ENCODE peak calls at places on chromosome 15, in ten cellular contexts. E is IMR-90, Y is AG09319, C is OCI-LY7, X is HL-60, D is neural crest cell, M is GM13977, P is nephron progenitor cell, B is WERI-Rb-1, U is GM13976. T is an unnamed sample.

GRCh38 chr15:81940467-81941451 is 105.1 kb downstream of the MEX3B start:
- DNase-seq in E (peak), Y (no peak), C (no peak), X (no peak), D (no peak), M (no peak), P (no peak), B (no peak), U (no peak), T (peak)

GRCh38 chr15:64574220-64574994 is 114.0 kb downstream of the ZNF609 start:
- DNase-seq in E (peak), Y (no peak), C (no peak), X (no peak), D (no peak), M (no peak), P (no peak), B (peak), U (no peak), T (peak)

GRCh38 chr15:100958326-100959065 is 39.3 kb downstream of the LRRK1 start:
- DNase-seq in E (peak), Y (no peak), C (no peak), X (no peak), D (no peak), M (no peak), P (no peak), B (no peak), U (no peak), T (peak)

GRCh38 chr15:57537072-57537471 is 54.6 kb upstream of the MYZAP start:
- DNase-seq in E (peak), Y (peak), C (no peak), X (no peak), D (no peak), M (no peak), P (no peak), B (no peak), U (no peak), T (peak)

GRCh38 chr15:83039206-83039605 is 27.8 kb upstream of the C15orf40 start:
- DNase-seq in E (no peak), Y (no peak), C (no peak), X (no peak), D (no peak), M (no peak), P (no peak), B (no peak), U (no peak), T (no peak)

GRCh38 chr15:92510163-92510882 is 116.6 kb downstream of the ST8SIA2 start:
- DNase-seq in E (no peak), Y (no peak), C (no peak), X (no peak), D (no peak), M (no peak), P (no peak), B (no peak), U (no peak), T (no peak)

GRCh38 chr15:58065445-58066041 is at the start of gene ALDH1A2:
- DNase-seq in E (no peak), Y (no peak), C (no peak), X (no peak), D (peak), M (no peak), P (peak), B (peak), U (peak), T (peak)

GRCh38 chr15:29090617-29091466 is 178.8 kb downstream of the NSMCE3 start:
- DNase-seq in E (peak), Y (no peak), C (peak), X (peak), D (peak), M (no peak), P (peak), B (peak), U (peak), T (peak)

GRCh38 chr15:60476713-60477112 is 2.2 kb downstream of the ICE2 start:
- DNase-seq in E (peak), Y (no peak), C (no peak), X (no peak), D (no peak), M (no peak), P (no peak), B (no peak), U (no peak), T (peak)

GRCh38 chr15:75551076-75551475 is 28.0 kb downstream of the PTPN9 start:
- DNase-seq in E (no peak), Y (no peak), C (no peak), X (peak), D (no peak), M (no peak), P (no peak), B (no peak), U (no peak), T (no peak)

GRCh38 chr15:67903708-67904107 is 63.9 kb upstream of the RNU6-1 start:
- DNase-seq in E (no peak), Y (no peak), C (no peak), X (no peak), D (no peak), M (no peak), P (no peak), B (no peak), U (no peak), T (no peak)

GRCh38 chr15:67907175-67907723 is 67.4 kb upstream of the RNU6-1 start:
- DNase-seq in E (no peak), Y (no peak), C (no peak), X (no peak), D (no peak), M (no peak), P (no peak), B (no peak), U (no peak), T (no peak)

GRCh38 chr15:67905628-67906027 is 65.8 kb upstream of the RNU6-1 start:
- DNase-seq in E (no peak), Y (no peak), C (no peak), X (no peak), D (no peak), M (no peak), P (no peak), B (no peak), U (no peak), T (no peak)

GRCh38 chr15:67908756-67909155 is 68.9 kb upstream of the RNU6-1 start:
- DNase-seq in E (no peak), Y (no peak), C (no peak), X (no peak), D (no peak), M (no peak), P (no peak), B (no peak), U (no peak), T (no peak)

DNA sequence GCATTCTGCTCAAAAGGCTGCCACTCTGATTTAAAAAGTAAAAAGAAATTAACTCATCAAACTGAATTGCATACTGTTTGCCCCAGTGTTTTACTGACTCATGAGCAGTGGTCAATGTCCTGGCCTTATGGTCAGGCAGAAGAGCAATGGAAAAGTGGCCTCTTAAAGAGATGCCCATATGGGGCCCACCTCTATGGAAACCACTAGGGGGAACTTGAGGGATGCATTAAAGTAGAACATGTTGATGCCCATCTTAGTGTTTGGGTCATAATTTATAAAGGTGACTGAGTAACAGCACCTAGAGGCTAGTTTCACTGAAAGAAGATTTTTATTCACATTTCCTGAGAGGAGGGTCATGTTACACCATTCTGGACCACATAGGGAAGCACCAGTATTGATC is 66.5 kb upstream of the RNU6-1 start:
- DNase-seq in E (peak), Y (no peak), C (peak), X (no peak), D (no peak), M (no peak), P (no peak), B (peak), U (no peak), T (peak)
- TF ChIP-seq CTCF in E (peak), Y (peak), C (peak), X (no peak), D (no peak), M (no peak), P (no peak), B (peak), U (no peak), T (peak)

DNA sequence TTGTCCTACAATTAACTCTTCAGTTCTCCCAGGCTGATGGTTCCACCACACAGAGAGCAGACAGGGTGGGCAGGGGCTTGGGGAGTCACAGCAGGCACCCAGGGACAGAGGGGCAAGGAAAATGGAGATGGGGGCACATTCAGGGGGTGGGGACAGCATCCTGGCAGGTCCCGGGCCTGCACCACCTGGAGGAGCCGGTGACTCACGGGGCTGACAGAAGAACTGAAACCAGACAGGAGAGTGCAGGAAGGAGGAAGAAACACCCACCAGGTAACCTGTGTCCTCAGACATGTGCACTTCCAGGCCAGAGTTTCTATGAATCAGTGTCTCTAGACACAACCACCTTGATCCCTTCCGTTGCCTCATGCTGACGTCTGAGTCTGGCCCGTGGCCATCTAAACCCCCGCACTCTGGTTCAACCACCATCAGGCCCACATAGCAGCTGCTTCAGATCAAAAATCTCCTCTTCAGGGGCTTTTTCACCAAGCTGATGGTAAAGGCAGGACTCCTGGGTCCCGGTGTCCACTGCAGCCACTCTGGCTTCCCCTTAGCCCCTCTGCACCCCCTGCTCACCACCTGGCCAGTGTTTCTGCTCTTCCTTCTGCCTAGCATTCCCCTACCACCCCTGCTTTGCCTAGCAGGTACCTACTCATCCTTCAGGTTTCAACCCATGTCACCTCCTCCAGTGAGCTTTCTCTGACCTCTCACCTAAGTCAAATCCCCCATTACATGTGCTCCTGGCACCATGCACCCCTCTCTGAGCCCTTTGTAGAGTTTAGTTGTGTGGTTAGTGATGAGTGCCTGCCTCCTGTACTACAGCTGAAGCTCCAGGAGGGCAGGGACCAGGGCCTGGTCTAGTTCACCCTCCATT is 16.5 kb upstream of the CYP11A1 start:
- DNase-seq in E (peak), Y (no peak), C (peak), X (no peak), D (no peak), M (peak), P (no peak), B (no peak), U (peak), T (no peak)
- TF ChIP-seq CTCF in E (no peak), Y (no peak), C (peak), X (no peak), D (no peak), M (peak), P (no peak), B (peak), U (peak), T (no peak)

GRCh38 chr15:89674526-89674925 is 4.6 kb downstream of the PLIN1 start:
- DNase-seq in E (no peak), Y (no peak), C (no peak), X (no peak), D (no peak), M (no peak), P (no peak), B (no peak), U (no peak), T (no peak)
- TF ChIP-seq CTCF in E (no peak), Y (no peak), C (no peak), X (no peak), D (no peak), M (no peak), P (no peak), B (no peak), U (no peak), T (no peak)

GRCh38 chr15:88700716-88701115 is 61.9 kb downstream of the ISG20 start:
- DNase-seq in E (no peak), Y (no peak), C (no peak), X (no peak), D (no peak), M (no peak), P (no peak), B (no peak), U (no peak), T (no peak)

GRCh38 chr15:88703533-88703932 is 64.7 kb downstream of the ISG20 start:
- DNase-seq in E (no peak), Y (no peak), C (no peak), X (no peak), D (no peak), M (no peak), P (no peak), B (peak), U (no peak), T (no peak)

GRCh38 chr15:88702983-88703382 is 64.2 kb downstream of the ISG20 start:
- DNase-seq in E (peak), Y (no peak), C (no peak), X (no peak), D (no peak), M (no peak), P (no peak), B (no peak), U (no peak), T (no peak)

GRCh38 chr15:88699861-88700260 is 61.0 kb downstream of the ISG20 start:
- DNase-seq in E (no peak), Y (no peak), C (no peak), X (no peak), D (no peak), M (no peak), P (no peak), B (peak), U (no peak), T (no peak)

GRCh38 chr15:88701561-88702095 is 62.8 kb downstream of the ISG20 start:
- DNase-seq in E (no peak), Y (no peak), C (peak), X (peak), D (no peak), M (peak), P (peak), B (no peak), U (peak), T (peak)
- TF ChIP-seq CTCF in E (peak), Y (no peak), C (peak), X (peak), D (peak), M (peak), P (peak), B (no peak), U (peak), T (peak)

DNA sequence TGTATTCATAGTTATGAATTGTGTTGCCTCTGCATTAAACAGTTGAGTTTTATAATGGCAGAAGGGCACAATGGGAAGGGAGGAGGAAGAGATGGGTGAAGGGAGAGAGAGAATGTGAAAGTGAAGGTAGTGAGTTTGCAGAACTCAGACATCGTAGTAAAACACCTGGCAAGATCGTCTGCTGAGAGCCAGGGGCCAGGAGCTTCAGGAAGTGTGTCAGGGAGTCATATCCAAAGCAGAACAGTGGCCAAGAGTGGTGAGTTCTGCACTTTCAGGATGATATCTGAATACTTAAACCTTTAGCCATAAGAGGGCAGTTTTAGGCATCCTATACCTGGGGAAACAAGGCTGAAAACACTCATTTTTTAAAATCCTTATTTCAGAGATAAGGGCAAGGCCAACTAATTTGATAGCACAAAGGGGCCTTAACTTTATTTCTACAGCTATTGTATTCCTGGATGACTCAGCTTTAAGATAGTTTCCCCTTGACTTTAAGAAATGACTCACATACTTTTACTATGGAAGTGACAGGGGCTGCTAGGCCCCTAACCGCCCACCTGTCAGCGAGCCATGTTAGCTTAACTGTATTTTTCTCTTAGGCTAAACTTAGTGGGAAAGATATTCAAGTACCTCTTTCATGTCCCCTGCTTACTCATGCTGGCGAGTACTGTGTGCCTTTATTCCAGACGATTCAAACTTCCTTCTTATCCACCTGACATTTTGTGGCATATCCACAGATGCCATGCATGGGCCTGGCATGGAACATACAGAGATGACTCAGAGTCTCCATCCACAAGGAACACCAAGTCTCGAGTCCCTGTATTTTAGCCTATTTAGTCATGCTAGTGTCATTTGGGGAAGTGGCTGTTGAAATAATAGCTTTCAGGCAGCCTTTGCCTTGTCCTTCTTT is 53.9 kb downstream of the RLBP1 start:
- DNase-seq in E (peak), Y (no peak), C (no peak), X (peak), D (no peak), M (peak), P (no peak), B (no peak), U (peak), T (peak)
- TF ChIP-seq CTCF in E (no peak), Y (no peak), C (no peak), X (no peak), D (no peak), M (no peak), P (no peak), B (no peak), U (no peak), T (no peak)

GRCh38 chr15:32659340-32659831 is 17.9 kb downstream of the SCG5 start:
- DNase-seq in E (peak), Y (no peak), C (no peak), X (no peak), D (no peak), M (no peak), P (peak), B (no peak), U (no peak), T (peak)
- TF ChIP-seq CTCF in E (no peak), Y (peak), C (no peak), X (no peak), D (no peak), M (no peak), P (no peak), B (no peak), U (no peak), T (no peak)

GRCh38 chr15:85094685-85095084 is 113.0 kb downstream of the PDE8A start:
- DNase-seq in E (peak), Y (no peak), C (no peak), X (no peak), D (no peak), M (no peak), P (no peak), B (no peak), U (no peak), T (peak)
- TF ChIP-seq CTCF in E (no peak), Y (no peak), C (no peak), X (no peak), D (no peak), M (no peak), P (no peak), B (no peak), U (no peak), T (no peak)

DNA sequence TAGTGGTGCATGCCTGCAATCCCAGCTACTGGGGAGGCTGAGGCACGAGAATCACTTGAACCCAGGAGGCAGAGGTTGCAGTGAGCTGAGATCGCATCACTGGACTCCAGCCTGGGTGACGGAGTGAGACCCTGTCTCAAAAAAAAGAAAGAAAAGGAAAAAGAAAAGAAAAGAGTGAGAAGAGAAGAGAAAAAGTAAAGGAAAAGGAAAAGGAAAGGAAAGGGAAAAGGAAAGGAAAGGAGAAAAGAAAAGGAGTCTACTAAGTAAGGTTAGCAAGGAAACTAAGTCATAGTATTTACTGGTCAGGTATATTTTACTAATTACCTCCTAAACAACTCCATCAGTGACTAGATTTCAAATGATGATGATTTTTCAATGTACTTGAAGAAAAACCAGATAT is 198.3 kb downstream of the VPS13C start:
- DNase-seq in E (no peak), Y (no peak), C (no peak), X (no peak), D (no peak), M (no peak), P (no peak), B (no peak), U (no peak), T (no peak)
- TF ChIP-seq CTCF in E (no peak), Y (no peak), C (no peak), X (no peak), D (no peak), M (no peak), P (no peak), B (no peak), U (no peak), T (no peak)